ENCODE peak calls at places on chromosomes 16 and 17, in four cellular contexts. R, A, Z and G are unnamed samples.
A peak's percentile ranks its signal among the peaks of the same experiment; 100 is the strongest.

GRCh38 chr17:40004712-40005111 is 10.5 kb upstream of the CSF3 start:
- DNase-seq in A (no peak), R (no peak), Z (no peak), G (no peak)

GRCh38 chr17:50270430-50271172 is 3.7 kb upstream of the TMEM92 start:
- DNase-seq in Z (peak; percentile 71), R (peak; percentile 55), A (no peak), G (no peak)

GRCh38 chr17:3639981-3640596 is 3.5 kb downstream of the CTNS start:
- DNase-seq in A (peak; percentile 62), R (peak; percentile 53), Z (no peak), G (peak; percentile 66)

GRCh38 chr16:81779540-81780320 is 639 bp downstream of the PLCG2 start:
- DNase-seq in Z (peak; percentile 91), A (peak; percentile 36), R (no peak), G (peak; percentile 19)

GRCh38 chr16:11677959-11678881 is 10.0 kb downstream of the SNN start:
- DNase-seq in Z (no peak), A (no peak), R (no peak), G (no peak)

GRCh38 chr16:11621920-11622651 is 35.4 kb upstream of the LITAF start:
- DNase-seq in R (no peak), A (no peak), Z (peak; percentile 88), G (peak; percentile 68)

GRCh38 chr17:66302761-66303626 is 581 bp downstream of the PRKCA start:
- DNase-seq in A (peak; percentile 60), Z (peak; percentile 84), R (peak; percentile 25), G (peak; percentile 62)

GRCh38 chr16:55508941-55509920 is at the start of gene LPCAT2:
- DNase-seq in Z (peak; percentile 92), R (peak; percentile 81), A (peak; percentile 86), G (peak; percentile 65)

GRCh38 chr16:56350491-56351405 is 74.6 kb downstream of the AMFR start:
- DNase-seq in A (no peak), Z (peak; percentile 66), R (no peak), G (no peak)

DNA sequence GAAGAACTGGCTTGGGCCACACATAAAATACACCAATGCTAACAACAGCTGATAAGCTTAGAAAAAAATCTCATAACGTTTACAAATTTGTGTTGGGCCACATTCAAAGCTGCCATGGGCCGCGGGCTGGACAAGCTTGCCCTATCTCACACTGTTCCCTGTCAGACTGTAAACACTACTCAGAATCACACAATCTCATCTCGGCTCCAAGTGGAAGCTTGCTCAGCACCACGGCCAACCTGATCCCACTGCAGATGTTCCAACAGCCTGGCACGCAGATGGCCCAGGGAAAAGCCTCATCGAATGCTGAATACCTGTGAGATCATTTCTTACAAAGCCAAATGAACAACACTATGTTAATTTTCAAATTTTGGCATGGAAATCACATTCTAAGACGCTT is 125.8 kb downstream of the ANKRD11 start:
- DNase-seq in Z (no peak), A (peak; percentile 58), R (peak; percentile 38), G (no peak)
- TF ChIP-seq CTCF in Z (no peak), A (no peak), R (no peak), G (no peak)

GRCh38 chr17:74919440-74920305 is 3.4 kb downstream of the USH1G start:
- DNase-seq in Z (no peak), R (no peak), A (peak; percentile 33), G (peak; percentile 32)
- TF ChIP-seq CTCF in Z (no peak), R (no peak), A (peak; percentile 35), G (no peak)

DNA sequence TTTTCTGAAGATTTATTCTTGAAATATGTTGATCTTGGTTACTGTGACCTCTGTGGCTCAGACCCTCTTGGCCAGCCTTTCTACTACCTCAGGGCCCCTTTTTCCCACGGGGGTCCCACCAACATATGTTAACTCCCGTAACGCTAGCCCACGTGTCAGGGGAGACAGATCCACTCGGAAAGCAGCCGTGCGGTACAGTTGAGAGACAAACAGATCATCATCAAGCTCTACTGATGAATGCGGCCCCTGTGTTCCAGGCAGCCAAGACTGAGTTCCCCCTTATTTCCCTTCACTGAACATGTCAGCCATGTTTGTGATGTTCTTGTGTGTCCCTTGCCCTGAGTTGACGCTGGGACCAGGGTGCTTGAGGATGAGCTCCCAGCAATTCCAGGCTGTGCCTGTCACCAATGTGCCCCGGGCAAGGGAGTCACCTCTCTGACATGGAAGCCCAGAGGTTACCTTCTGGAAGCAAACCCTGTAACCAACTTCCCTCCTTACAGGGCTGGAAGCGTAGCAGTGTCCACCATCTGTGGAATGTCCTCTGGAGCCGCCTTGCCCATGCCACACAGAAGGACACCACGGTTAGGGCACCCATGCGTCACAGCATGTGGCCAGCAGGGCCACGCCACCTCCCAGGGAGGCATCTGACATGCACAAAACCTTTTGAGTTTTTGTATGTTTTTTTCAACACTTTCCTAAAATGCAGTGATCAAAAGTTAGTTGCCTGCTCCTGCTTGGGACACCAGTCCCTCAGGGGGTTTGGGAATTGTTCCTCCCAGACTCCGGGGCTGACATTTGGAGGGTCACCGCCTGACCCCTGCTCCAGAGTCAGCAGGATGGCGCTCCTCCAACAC is 193.7 kb upstream of the CHMP6 start:
- DNase-seq in A (no peak), Z (peak; percentile 54), R (no peak), G (no peak)
- TF ChIP-seq CTCF in A (no peak), Z (no peak), R (no peak), G (no peak)

GRCh38 chr16:69109486-69110270 is 4.2 kb downstream of the HAS3 start:
- DNase-seq in R (no peak), Z (peak; percentile 73), A (no peak), G (no peak)
- TF ChIP-seq CTCF in R (no peak), Z (no peak), A (no peak), G (no peak)

GRCh38 chr16:77396461-77396860 is 38.4 kb downstream of the ADAMTS18 start:
- DNase-seq in R (no peak), A (no peak), Z (no peak), G (no peak)

GRCh38 chr16:77399066-77399465 is 35.8 kb downstream of the ADAMTS18 start:
- DNase-seq in Z (no peak), R (no peak), A (no peak), G (no peak)

GRCh38 chr16:77402118-77402517 is 32.7 kb downstream of the ADAMTS18 start:
- DNase-seq in R (no peak), Z (no peak), A (no peak), G (no peak)

GRCh38 chr16:77399546-77399945 is 35.3 kb downstream of the ADAMTS18 start:
- DNase-seq in A (no peak), R (no peak), Z (no peak), G (no peak)

GRCh38 chr16:77398495-77398894 is 36.3 kb downstream of the ADAMTS18 start:
- DNase-seq in A (no peak), R (no peak), Z (no peak), G (no peak)
- TF ChIP-seq CTCF in A (no peak), R (no peak), Z (no peak), G (no peak)

GRCh38 chr17:36980281-36980761 is 31.6 kb downstream of the AATF start:
- DNase-seq in R (no peak), Z (no peak), A (no peak), G (no peak)
- TF ChIP-seq CTCF in R (no peak), Z (no peak), A (no peak), G (no peak)

GRCh38 chr16:89343501-89344291 is 126.2 kb downstream of the ZNF778 start:
- DNase-seq in Z (no peak), R (peak; percentile 53), A (no peak), G (no peak)
- TF ChIP-seq CTCF in Z (no peak), R (no peak), A (no peak), G (no peak)

GRCh38 chr17:75365009-75365930 is 40.2 kb downstream of the GRB2 start:
- DNase-seq in R (no peak), Z (no peak), A (no peak), G (no peak)
- TF ChIP-seq CTCF in R (no peak), Z (no peak), A (no peak), G (no peak)